ENCODE peak calls at places on chromosome 1, in five cellular contexts. One of them, this sample, is unnamed.

GRCh38 chr1:112358798-112359408 is 37.1 kb upstream of the CTTNBP2NL start:
- DNase-seq in tibial artery: peak
- DNase-seq in MM.1S: peak
- DNase-seq in HFF-Myc: no peak
- DNase-seq in coronary artery: peak
- DNase-seq in this sample: peak

GRCh38 chr1:42817976-42818375 is 779 bp upstream of the SVBP start:
- DNase-seq in tibial artery: no peak
- DNase-seq in MM.1S: no peak
- DNase-seq in HFF-Myc: no peak
- DNase-seq in coronary artery: no peak
- DNase-seq in this sample: no peak

GRCh38 chr1:46487818-46488218 is 1.8 kb upstream of the DMBX1 start:
- DNase-seq in tibial artery: no peak
- DNase-seq in MM.1S: no peak
- DNase-seq in HFF-Myc: no peak
- DNase-seq in coronary artery: no peak
- DNase-seq in this sample: peak

GRCh38 chr1:150484431-150484830 is 2.8 kb upstream of the TARS2 start:
- DNase-seq in tibial artery: no peak
- DNase-seq in MM.1S: no peak
- DNase-seq in HFF-Myc: no peak
- DNase-seq in coronary artery: no peak
- DNase-seq in this sample: no peak

GRCh38 chr1:165397945-165398344 is 41.4 kb upstream of the LMX1A start:
- DNase-seq in tibial artery: peak
- DNase-seq in MM.1S: no peak
- DNase-seq in HFF-Myc: peak
- DNase-seq in coronary artery: no peak
- DNase-seq in this sample: peak

GRCh38 chr1:66383168-66383567 is 150.8 kb upstream of the SGIP1 start:
- DNase-seq in tibial artery: no peak
- DNase-seq in MM.1S: no peak
- DNase-seq in HFF-Myc: no peak
- DNase-seq in coronary artery: no peak
- DNase-seq in this sample: peak

GRCh38 chr1:151159373-151159772 is 2.9 kb downstream of the TNFAIP8L2 start:
- DNase-seq in tibial artery: no peak
- DNase-seq in MM.1S: no peak
- DNase-seq in HFF-Myc: no peak
- DNase-seq in coronary artery: no peak
- DNase-seq in this sample: no peak

GRCh38 chr1:68103006-68103545 is 52.6 kb upstream of the DIRAS3 start:
- DNase-seq in tibial artery: no peak
- DNase-seq in MM.1S: no peak
- DNase-seq in HFF-Myc: no peak
- DNase-seq in coronary artery: no peak
- DNase-seq in this sample: no peak

GRCh38 chr1:184986250-184986649 is 11.9 kb upstream of the NIBAN1 start:
- DNase-seq in tibial artery: no peak
- DNase-seq in MM.1S: no peak
- DNase-seq in HFF-Myc: no peak
- DNase-seq in coronary artery: no peak
- DNase-seq in this sample: peak

GRCh38 chr1:157966034-157966671 is 27.3 kb upstream of the KIRREL1 start:
- DNase-seq in tibial artery: no peak
- DNase-seq in MM.1S: no peak
- DNase-seq in HFF-Myc: no peak
- DNase-seq in coronary artery: no peak
- DNase-seq in this sample: no peak

GRCh38 chr1:218495931-218496330 is 150.8 kb downstream of the TGFB2 start:
- DNase-seq in tibial artery: no peak
- DNase-seq in MM.1S: no peak
- DNase-seq in HFF-Myc: no peak
- DNase-seq in coronary artery: no peak
- DNase-seq in this sample: no peak

GRCh38 chr1:213641312-213641711 is 346.5 kb upstream of the PROX1 start:
- DNase-seq in tibial artery: no peak
- DNase-seq in MM.1S: no peak
- DNase-seq in HFF-Myc: no peak
- DNase-seq in coronary artery: no peak
- DNase-seq in this sample: no peak

GRCh38 chr1:230308039-230308438 is 118.1 kb downstream of the PGBD5 start:
- DNase-seq in tibial artery: peak
- DNase-seq in MM.1S: no peak
- DNase-seq in HFF-Myc: peak
- DNase-seq in coronary artery: no peak
- DNase-seq in this sample: peak

GRCh38 chr1:115980998-115981993 is 5.0 kb downstream of the SLC22A15 start:
- DNase-seq in tibial artery: no peak
- DNase-seq in MM.1S: peak
- DNase-seq in HFF-Myc: no peak
- DNase-seq in coronary artery: no peak
- DNase-seq in this sample: peak

DNA sequence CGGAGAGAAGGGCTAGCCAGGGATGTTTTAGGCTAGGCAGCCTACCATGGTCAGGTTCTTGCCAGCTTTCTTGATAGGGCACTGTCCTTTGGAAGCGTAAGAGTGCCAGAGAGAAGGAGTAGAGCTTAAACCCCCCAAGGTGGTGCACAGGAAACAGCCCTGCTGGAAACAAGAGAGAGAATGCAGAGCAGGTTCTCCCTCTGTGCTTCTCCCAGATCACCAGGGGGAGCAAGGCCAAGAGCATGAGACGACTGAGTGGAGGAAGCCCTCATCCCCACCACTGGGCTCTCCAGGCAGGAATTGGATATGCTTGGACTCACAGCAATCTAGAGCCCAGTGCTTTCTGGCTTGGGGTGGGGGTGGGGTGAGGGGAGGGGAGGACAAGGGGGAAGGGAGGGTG is 49.8 kb downstream of the ATP2B4 start:
- DNase-seq in tibial artery: no peak
- DNase-seq in MM.1S: no peak
- DNase-seq in HFF-Myc: no peak
- DNase-seq in coronary artery: no peak
- DNase-seq in this sample: no peak
- TF ChIP-seq CTCF in tibial artery: no peak
- TF ChIP-seq CTCF in MM.1S: no peak
- TF ChIP-seq CTCF in HFF-Myc: no peak
- TF ChIP-seq CTCF in coronary artery: no peak
- TF ChIP-seq CTCF in this sample: no peak

GRCh38 chr1:238115852-238116251 is 225.1 kb upstream of the ZP4 start:
- DNase-seq in tibial artery: no peak
- DNase-seq in MM.1S: no peak
- DNase-seq in HFF-Myc: no peak
- DNase-seq in coronary artery: no peak
- DNase-seq in this sample: no peak
- TF ChIP-seq CTCF in tibial artery: no peak
- TF ChIP-seq CTCF in MM.1S: no peak
- TF ChIP-seq CTCF in HFF-Myc: no peak
- TF ChIP-seq CTCF in coronary artery: no peak
- TF ChIP-seq CTCF in this sample: no peak

DNA sequence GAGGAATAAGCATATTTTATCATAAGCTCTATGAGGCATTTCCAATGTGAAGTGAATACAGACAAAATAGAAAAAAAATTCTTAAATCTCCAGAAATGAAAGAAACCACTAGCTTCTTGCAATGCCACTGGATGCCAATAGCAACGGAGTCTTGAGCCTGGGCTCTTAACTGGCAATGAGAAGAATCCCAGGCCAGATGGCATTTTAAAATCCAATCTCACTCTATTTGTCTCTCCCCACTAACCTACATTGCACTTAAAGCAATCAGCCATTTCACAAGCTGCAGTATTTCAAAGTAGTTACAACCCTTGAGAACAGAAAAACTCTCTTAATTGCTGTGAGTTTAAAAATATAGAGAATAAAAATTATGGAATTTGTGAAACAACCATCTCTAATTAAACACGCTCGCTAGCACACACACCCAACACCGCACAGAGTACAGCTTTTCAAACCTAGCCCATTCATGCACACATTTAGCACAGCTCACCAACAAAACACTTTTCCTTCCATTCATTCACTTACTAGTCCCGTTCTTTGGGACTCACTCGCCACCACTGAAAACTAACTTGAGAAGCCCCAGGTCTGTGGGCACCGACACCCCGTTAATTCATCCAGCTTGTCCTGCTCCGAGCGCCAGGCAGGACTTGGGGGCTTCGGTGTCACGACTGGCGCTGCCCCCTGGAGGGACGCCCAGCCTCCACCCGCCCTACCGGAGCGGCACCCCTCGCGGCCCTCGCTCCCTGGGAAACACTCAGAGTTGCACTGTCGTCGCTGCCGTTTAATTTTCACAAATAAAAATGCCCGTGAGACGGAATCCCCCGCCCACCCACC is 1.1 kb downstream of the DDAH1 start:
- DNase-seq in tibial artery: no peak
- DNase-seq in MM.1S: no peak
- DNase-seq in HFF-Myc: no peak
- DNase-seq in coronary artery: no peak
- DNase-seq in this sample: peak
- TF ChIP-seq CTCF in tibial artery: no peak
- TF ChIP-seq CTCF in MM.1S: no peak
- TF ChIP-seq CTCF in HFF-Myc: no peak
- TF ChIP-seq CTCF in coronary artery: no peak
- TF ChIP-seq CTCF in this sample: no peak

GRCh38 chr1:208251015-208251414 is 6.8 kb upstream of the PLXNA2 start:
- DNase-seq in tibial artery: no peak
- DNase-seq in MM.1S: no peak
- DNase-seq in HFF-Myc: no peak
- DNase-seq in coronary artery: peak
- DNase-seq in this sample: no peak

GRCh38 chr1:208254862-208255261 is 10.7 kb upstream of the PLXNA2 start:
- DNase-seq in tibial artery: no peak
- DNase-seq in MM.1S: no peak
- DNase-seq in HFF-Myc: no peak
- DNase-seq in coronary artery: peak
- DNase-seq in this sample: peak

GRCh38 chr1:208254376-208254775 is 10.2 kb upstream of the PLXNA2 start:
- DNase-seq in tibial artery: no peak
- DNase-seq in MM.1S: no peak
- DNase-seq in HFF-Myc: no peak
- DNase-seq in coronary artery: no peak
- DNase-seq in this sample: no peak

GRCh38 chr1:208253177-208253576 is 9.0 kb upstream of the PLXNA2 start:
- DNase-seq in tibial artery: no peak
- DNase-seq in MM.1S: no peak
- DNase-seq in HFF-Myc: no peak
- DNase-seq in coronary artery: peak
- DNase-seq in this sample: no peak

GRCh38 chr1:208252126-208252853 is 8.1 kb upstream of the PLXNA2 start:
- DNase-seq in tibial artery: no peak
- DNase-seq in MM.1S: no peak
- DNase-seq in HFF-Myc: no peak
- DNase-seq in coronary artery: no peak
- DNase-seq in this sample: no peak
- TF ChIP-seq CTCF in tibial artery: peak
- TF ChIP-seq CTCF in MM.1S: no peak
- TF ChIP-seq CTCF in HFF-Myc: peak
- TF ChIP-seq CTCF in coronary artery: no peak
- TF ChIP-seq CTCF in this sample: no peak

DNA sequence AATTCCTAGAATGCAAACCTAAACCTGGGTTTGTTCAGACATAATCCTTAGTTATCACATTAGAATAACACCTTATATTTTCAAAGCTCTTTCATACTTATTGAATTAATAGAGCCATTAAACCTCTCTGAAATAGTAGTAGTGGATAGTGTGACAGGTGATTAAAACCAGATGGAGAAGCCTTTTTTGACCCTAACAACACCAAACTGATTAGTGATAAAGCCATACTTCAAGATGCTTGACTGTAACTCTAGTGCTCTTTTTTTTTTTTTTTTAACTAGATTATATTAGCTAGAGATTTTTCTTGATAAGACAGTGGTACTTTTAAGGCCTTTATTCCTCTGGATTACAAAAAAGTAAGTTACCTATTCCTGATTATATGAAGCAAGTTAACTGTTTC is 190.1 kb downstream of the ST6GALNAC3 start:
- DNase-seq in tibial artery: no peak
- DNase-seq in MM.1S: no peak
- DNase-seq in HFF-Myc: no peak
- DNase-seq in coronary artery: no peak
- DNase-seq in this sample: no peak
- TF ChIP-seq CTCF in tibial artery: no peak
- TF ChIP-seq CTCF in MM.1S: no peak
- TF ChIP-seq CTCF in HFF-Myc: no peak
- TF ChIP-seq CTCF in coronary artery: no peak
- TF ChIP-seq CTCF in this sample: no peak

DNA sequence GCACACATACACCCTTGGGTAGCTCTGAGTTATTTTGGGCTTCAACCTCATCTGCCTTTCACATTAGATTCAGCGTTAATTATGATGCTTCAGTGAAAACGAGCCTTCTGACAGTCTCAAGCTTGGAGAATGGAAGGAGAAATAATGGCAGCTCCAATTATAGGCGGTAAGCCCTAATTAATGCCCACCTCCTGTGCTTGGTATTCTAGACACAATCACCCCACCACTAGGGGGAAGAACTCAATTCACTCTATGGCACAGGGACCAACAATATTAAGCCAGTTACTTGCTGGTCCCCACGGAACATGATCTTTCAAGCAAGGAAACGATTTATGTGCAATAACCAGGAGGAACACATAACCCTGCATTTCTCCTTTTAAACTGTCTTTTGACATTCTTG is 397.9 kb downstream of the BRINP2 start:
- DNase-seq in tibial artery: no peak
- DNase-seq in MM.1S: no peak
- DNase-seq in HFF-Myc: no peak
- DNase-seq in coronary artery: no peak
- DNase-seq in this sample: no peak
- TF ChIP-seq CTCF in tibial artery: no peak
- TF ChIP-seq CTCF in MM.1S: peak
- TF ChIP-seq CTCF in HFF-Myc: no peak
- TF ChIP-seq CTCF in coronary artery: no peak
- TF ChIP-seq CTCF in this sample: no peak

GRCh38 chr1:52632732-52633290 is at the start of gene SHISAL2A:
- DNase-seq in tibial artery: no peak
- DNase-seq in MM.1S: no peak
- DNase-seq in HFF-Myc: no peak
- DNase-seq in coronary artery: no peak
- DNase-seq in this sample: no peak
- TF ChIP-seq CTCF in tibial artery: no peak
- TF ChIP-seq CTCF in MM.1S: no peak
- TF ChIP-seq CTCF in HFF-Myc: no peak
- TF ChIP-seq CTCF in coronary artery: no peak
- TF ChIP-seq CTCF in this sample: no peak

This sample was measured in MCF 10A.